ENCODE peak calls at places on chromosomes 6 and 20, in six cellular contexts. U, M, S, J, E and H are unnamed samples.

GRCh38 chr20:24411452-24412216 is 57.8 kb upstream of the SYNDIG1 start:
- DNase-seq in U (no peak), M (no peak), S (no peak), J (no peak), E (no peak), H (no peak)

GRCh38 chr6:132763269-132763668 is 5.6 kb upstream of the VNN2 start:
- DNase-seq in U (no peak), M (no peak), S (no peak), J (no peak), E (no peak), H (no peak)

GRCh38 chr20:25676164-25676809 is 20.4 kb downstream of the ZNF337 start:
- DNase-seq in U (no peak), M (peak), S (peak), J (no peak), E (no peak), H (no peak)

GRCh38 chr6:15555101-15556038 is 107.5 kb downstream of the DTNBP1 start:
- DNase-seq in U (no peak), M (no peak), S (no peak), J (no peak), E (no peak), H (no peak)

GRCh38 chr6:155272353-155273222 is 8.8 kb downstream of the CLDN20 start:
- DNase-seq in U (no peak), M (no peak), S (peak), J (no peak), E (no peak), H (no peak)

GRCh38 chr6:17816921-17817611 is 110.3 kb upstream of the NUP153 start:
- DNase-seq in U (no peak), M (no peak), S (peak), J (no peak), E (no peak), H (no peak)

GRCh38 chr6:6820688-6821238 is 232.2 kb downstream of the LY86 start:
- DNase-seq in U (no peak), M (peak), S (no peak), J (no peak), E (no peak), H (no peak)

GRCh38 chr6:22251331-22251730 is 45.5 kb downstream of the PRL start:
- DNase-seq in U (no peak), M (peak), S (peak), J (no peak), E (no peak), H (no peak)

GRCh38 chr6:10478187-10479040 is 42.7 kb upstream of the GCNT2 start:
- DNase-seq in U (no peak), M (peak), S (peak), J (no peak), E (no peak), H (peak)

GRCh38 chr6:2794171-2794730 is 29.1 kb downstream of the WRNIP1 start:
- DNase-seq in U (no peak), M (peak), S (peak), J (no peak), E (no peak), H (no peak)

GRCh38 chr6:100353276-100354015 is 111.3 kb downstream of the SIM1 start:
- DNase-seq in U (no peak), M (peak), S (peak), J (no peak), E (no peak), H (no peak)

GRCh38 chr6:137261393-137262154 is 42.4 kb upstream of the IFNGR1 start:
- DNase-seq in U (no peak), M (peak), S (peak), J (no peak), E (no peak), H (no peak)

GRCh38 chr6:160348209-160348551 is at the start of gene SLC22A3:
- DNase-seq in U (no peak), M (no peak), S (no peak), J (peak), E (no peak), H (no peak)

GRCh38 chr6:151012321-151013294 is 147.1 kb downstream of the MTHFD1L start:
- DNase-seq in U (no peak), M (no peak), S (peak), J (no peak), E (no peak), H (no peak)

GRCh38 chr6:38233161-38233791 is 406.5 kb downstream of the BTBD9 start:
- DNase-seq in U (no peak), M (peak), S (no peak), J (no peak), E (no peak), H (no peak)

GRCh38 chr6:32973934-32974333 is 5.5 kb downstream of the BRD2 start:
- DNase-seq in U (no peak), M (peak), S (peak), J (no peak), E (no peak), H (no peak)

GRCh38 chr6:23349521-23350147 is 776.4 kb upstream of the NRSN1 start:
- DNase-seq in U (no peak), M (peak), S (peak), J (no peak), E (no peak), H (no peak)

GRCh38 chr20:50731055-50731929 is at the start of gene PARD6B:
- DNase-seq in U (peak), M (peak), S (peak), J (peak), E (peak), H (peak)
- TF ChIP-seq CTCF in U (no peak), M (peak), S (no peak), J (no peak), E (no peak), H (no peak)

GRCh38 chr6:8195040-8195713 is 92.8 kb upstream of the EEF1E1 start:
- DNase-seq in U (no peak), M (no peak), S (peak), J (no peak), E (no peak), H (no peak)
- TF ChIP-seq CTCF in U (no peak), M (peak), S (peak), J (no peak), E (no peak), H (peak)

DNA sequence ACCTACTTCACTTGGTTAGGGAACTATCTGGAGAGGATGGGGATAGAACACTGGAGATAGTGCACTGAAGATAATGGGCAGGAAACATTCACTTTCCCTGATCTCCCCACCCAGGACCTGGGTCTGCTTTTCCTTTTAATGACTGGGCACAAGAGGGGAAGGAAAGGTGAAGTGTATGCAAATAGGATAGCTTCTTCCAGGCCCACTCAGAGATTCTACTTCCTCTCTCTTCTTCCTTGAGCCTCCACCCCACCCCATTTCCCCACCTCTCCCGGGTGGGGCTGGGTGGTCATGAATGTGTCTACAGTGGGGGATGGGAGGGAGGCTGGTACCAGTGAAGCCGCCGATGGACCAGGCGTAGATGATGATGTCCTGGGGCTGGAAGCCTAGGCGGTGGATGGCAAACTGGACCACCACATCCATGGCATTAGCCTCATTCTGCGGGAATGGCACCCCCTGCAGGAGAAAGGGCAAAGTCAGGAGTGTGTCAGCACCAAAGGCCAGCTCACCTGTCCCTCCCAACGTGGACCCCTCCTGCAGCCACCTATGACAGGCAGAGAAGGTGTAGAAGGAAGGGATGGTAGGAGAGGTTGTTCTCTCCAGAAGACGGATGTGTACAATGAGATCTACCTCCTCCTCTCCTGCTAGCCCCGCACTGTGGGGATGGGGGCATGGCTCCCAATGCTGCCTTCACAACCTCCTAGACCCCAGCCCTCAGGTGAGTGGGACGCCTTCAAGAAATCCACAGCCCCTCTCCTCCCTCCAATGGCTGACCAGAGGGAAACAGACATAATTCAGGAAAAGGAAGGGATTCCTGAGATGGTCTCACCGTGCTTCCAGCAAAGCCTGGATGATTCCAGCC is 8.6 kb upstream of the LY6G5C start:
- DNase-seq in U (no peak), M (no peak), S (no peak), J (no peak), E (no peak), H (no peak)
- TF ChIP-seq CTCF in U (no peak), M (peak), S (peak), J (no peak), E (no peak), H (peak)

DNA sequence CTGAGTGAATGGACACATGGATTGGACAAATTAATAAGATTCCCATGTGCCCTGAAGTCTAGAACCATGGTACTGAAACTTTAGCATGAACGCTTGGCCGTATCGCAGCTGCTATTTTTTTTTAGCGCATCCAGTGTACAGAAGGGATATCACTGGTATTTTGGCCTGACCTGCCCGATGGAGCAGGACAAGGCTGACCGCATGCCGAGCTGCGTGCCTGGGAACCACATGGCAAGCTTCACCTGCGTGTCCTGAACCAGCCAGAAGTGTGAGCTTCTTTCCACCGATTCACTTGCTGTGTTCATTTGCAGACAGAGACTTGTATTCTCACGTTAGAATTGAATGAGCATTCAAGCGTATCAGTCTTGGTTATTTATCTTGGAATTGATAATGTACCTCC is 145.7 kb downstream of the CDH4 start:
- DNase-seq in U (no peak), M (no peak), S (no peak), J (no peak), E (no peak), H (no peak)
- TF ChIP-seq CTCF in U (no peak), M (no peak), S (no peak), J (no peak), E (no peak), H (no peak)

GRCh38 chr20:58245931-58246330 is 17.5 kb upstream of the ANKRD60 start:
- DNase-seq in U (no peak), M (no peak), S (no peak), J (no peak), E (no peak), H (no peak)

GRCh38 chr20:58244517-58245030 is 16.1 kb upstream of the ANKRD60 start:
- DNase-seq in U (no peak), M (no peak), S (no peak), J (no peak), E (no peak), H (no peak)

GRCh38 chr20:58245181-58245891 is 16.9 kb upstream of the ANKRD60 start:
- DNase-seq in U (no peak), M (no peak), S (no peak), J (no peak), E (no peak), H (no peak)

GRCh38 chr20:58243653-58244410 is 15.4 kb upstream of the ANKRD60 start:
- DNase-seq in U (no peak), M (no peak), S (peak), J (no peak), E (no peak), H (no peak)

GRCh38 chr20:58246346-58246745 is 17.9 kb upstream of the ANKRD60 start:
- DNase-seq in U (no peak), M (peak), S (peak), J (no peak), E (no peak), H (no peak)
- TF ChIP-seq CTCF in U (no peak), M (peak), S (peak), J (no peak), E (no peak), H (peak)

GRCh38 chr6:53679446-53679933 is 13.9 kb upstream of the KLHL31 start:
- DNase-seq in U (no peak), M (peak), S (peak), J (no peak), E (no peak), H (no peak)
- TF ChIP-seq CTCF in U (no peak), M (peak), S (peak), J (peak), E (no peak), H (peak)

GRCh38 chr6:68313911-68314310 is 321.2 kb upstream of the ADGRB3 start:
- DNase-seq in U (no peak), M (peak), S (peak), J (no peak), E (no peak), H (no peak)
- TF ChIP-seq CTCF in U (no peak), M (peak), S (peak), J (no peak), E (no peak), H (peak)

DNA sequence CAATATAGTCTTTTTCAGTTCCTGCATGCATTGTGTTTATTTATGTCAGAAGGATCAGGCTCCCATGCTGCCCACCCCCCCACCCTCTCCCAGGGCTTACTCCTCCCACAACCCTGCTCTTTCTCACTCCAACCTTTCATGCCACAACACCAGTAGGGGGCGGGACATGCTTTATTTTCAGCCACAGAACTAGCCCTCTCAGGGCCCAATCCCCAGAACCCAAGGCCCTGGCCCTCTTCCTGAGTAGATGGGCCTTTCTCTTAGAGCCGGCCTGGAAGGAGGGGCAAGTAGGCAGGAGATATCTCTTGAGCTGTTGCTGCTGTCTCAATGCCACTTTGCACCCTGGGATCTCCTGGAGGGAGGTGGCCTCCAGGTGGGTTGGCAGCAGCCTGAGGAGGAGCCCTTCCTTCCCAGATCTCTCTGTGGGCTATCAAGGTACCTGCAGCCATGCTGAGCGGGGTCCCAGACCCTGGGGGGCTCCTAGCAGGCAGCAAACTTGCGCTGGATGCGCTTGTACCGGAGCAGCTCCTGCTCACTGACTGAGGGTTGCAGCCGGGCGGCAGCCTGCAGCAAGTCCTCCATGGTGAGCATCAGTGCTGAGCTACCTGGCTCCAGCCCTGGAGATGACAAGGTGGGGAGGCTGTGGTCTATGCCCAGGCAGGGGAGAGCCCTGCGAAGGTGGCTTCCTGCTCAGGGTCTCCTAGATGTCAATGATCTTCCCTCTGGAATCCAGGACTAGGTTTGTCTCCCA is 3.5 kb downstream of the GNMT start:
- DNase-seq in U (no peak), M (peak), S (peak), J (no peak), E (no peak), H (peak)
- TF ChIP-seq CTCF in U (no peak), M (peak), S (peak), J (no peak), E (no peak), H (peak)

GRCh38 chr6:36130672-36131516 is 581 bp downstream of the MAPK13 start:
- DNase-seq in U (peak), M (no peak), S (peak), J (no peak), E (peak), H (no peak)
- TF ChIP-seq CTCF in U (no peak), M (peak), S (no peak), J (no peak), E (no peak), H (no peak)

DNA sequence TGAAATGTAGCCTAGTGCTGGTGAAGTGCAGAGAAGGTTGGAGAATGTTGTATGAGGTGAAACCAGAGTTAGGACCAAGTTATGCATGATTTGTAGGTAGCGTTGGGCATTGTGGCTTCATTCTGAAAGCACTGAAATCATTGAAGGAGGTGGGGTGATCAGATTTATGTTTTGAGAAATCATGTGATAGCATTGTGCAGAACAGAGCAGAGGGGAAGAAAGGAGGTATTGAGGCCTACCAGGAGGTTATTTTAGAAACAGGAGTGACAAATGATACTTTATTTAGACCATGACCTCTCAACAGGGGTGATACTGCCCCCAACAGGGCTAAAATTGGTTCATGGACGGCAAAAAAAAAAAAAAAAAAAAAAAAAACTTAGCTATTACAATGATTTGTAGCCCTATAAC is 15.6 kb upstream of the HMGN3 start:
- DNase-seq in U (no peak), M (no peak), S (no peak), J (no peak), E (no peak), H (no peak)
- TF ChIP-seq CTCF in U (no peak), M (no peak), S (no peak), J (peak), E (no peak), H (peak)